ENCODE peak calls at places on chromosomes 16 and 17, in ten cellular contexts. B is AG10803, W is nephron progenitor cell, Y is thoracic aorta, T is tibial nerve, G is lower leg skin, L is endothelial cell, X is AG04449, M is colonic mucosa, U is AG09319. R is an unnamed sample.

GRCh38 chr16:50833929-50834328 is 92.0 kb downstream of the CYLD start:
- DNase-seq in B (no peak), W (no peak), Y (no peak), T (no peak), G (peak), L (no peak), X (no peak), M (no peak), U (no peak), R (no peak)

GRCh38 chr16:48613061-48613957 is 3.3 kb upstream of the N4BP1 start:
- DNase-seq in B (peak), W (no peak), Y (no peak), T (no peak), G (peak), L (peak), X (peak), M (peak), U (peak), R (peak)

GRCh38 chr16:56275076-56275475 is 83.8 kb downstream of the GNAO1 start:
- DNase-seq in B (peak), W (no peak), Y (no peak), T (no peak), G (peak), L (no peak), X (no peak), M (no peak), U (no peak), R (no peak)

GRCh38 chr16:64092284-64092683 is 1029.6 kb downstream of the CDH11 start:
- DNase-seq in B (peak), W (no peak), Y (no peak), T (no peak), G (no peak), L (no peak), X (peak), M (no peak), U (no peak), R (no peak)

GRCh38 chr17:39626671-39627169 is at the start of gene PPP1R1B:
- DNase-seq in B (no peak), W (no peak), Y (no peak), T (no peak), G (no peak), L (no peak), X (no peak), M (peak), U (no peak), R (peak)

GRCh38 chr17:8227238-8227581 is 16.8 kb upstream of the AURKB start:
- DNase-seq in B (no peak), W (no peak), Y (no peak), T (no peak), G (no peak), L (no peak), X (no peak), M (no peak), U (no peak), R (peak)

GRCh38 chr17:77521076-77521475 is 380.3 kb downstream of the SEC14L1 start:
- DNase-seq in B (no peak), W (no peak), Y (no peak), T (no peak), G (no peak), L (no peak), X (no peak), M (no peak), U (no peak), R (no peak)

GRCh38 chr16:30585022-30585399 is 486 bp downstream of the ZNF785 start:
- DNase-seq in B (peak), W (no peak), Y (no peak), T (no peak), G (peak), L (peak), X (no peak), M (no peak), U (no peak), R (peak)

GRCh38 chr16:57544129-57544653 is 1.7 kb downstream of the ADGRG5 start:
- DNase-seq in B (no peak), W (no peak), Y (no peak), T (no peak), G (peak), L (no peak), X (no peak), M (peak), U (no peak), R (peak)

GRCh38 chr16:30394603-30395154 is 541 bp upstream of the ZNF48 start:
- DNase-seq in B (no peak), W (no peak), Y (no peak), T (no peak), G (no peak), L (no peak), X (no peak), M (no peak), U (no peak), R (no peak)

GRCh38 chr17:41352597-41353366 is 2.2 kb upstream of the KRT33A start:
- DNase-seq in B (no peak), W (peak), Y (no peak), T (no peak), G (no peak), L (peak), X (no peak), M (no peak), U (no peak), R (peak)

GRCh38 chr16:4306439-4307214 is 9.2 kb upstream of the GLIS2 start:
- DNase-seq in B (no peak), W (peak), Y (no peak), T (no peak), G (no peak), L (no peak), X (no peak), M (peak), U (no peak), R (peak)

GRCh38 chr17:82737981-82738877 is 2.8 kb downstream of the FN3K start:
- DNase-seq in B (no peak), W (no peak), Y (no peak), T (no peak), G (no peak), L (no peak), X (no peak), M (no peak), U (no peak), R (peak)

GRCh38 chr17:82748756-82749155 is 3.1 kb upstream of the TBCD start:
- DNase-seq in B (no peak), W (no peak), Y (no peak), T (no peak), G (no peak), L (no peak), X (no peak), M (no peak), U (no peak), R (no peak)

GRCh38 chr17:82740906-82741759 is 5.7 kb downstream of the FN3K start:
- DNase-seq in B (no peak), W (no peak), Y (no peak), T (no peak), G (no peak), L (no peak), X (no peak), M (no peak), U (no peak), R (no peak)

GRCh38 chr17:82745524-82745923 is 6.3 kb upstream of the TBCD start:
- DNase-seq in B (no peak), W (no peak), Y (no peak), T (no peak), G (no peak), L (no peak), X (no peak), M (no peak), U (no peak), R (no peak)

GRCh38 chr17:82743344-82744219 is 8.2 kb downstream of the FN3K start:
- DNase-seq in B (no peak), W (no peak), Y (no peak), T (no peak), G (no peak), L (no peak), X (no peak), M (no peak), U (no peak), R (peak)
- TF ChIP-seq CTCF in B (no peak), W (no peak), Y (no peak), T (no peak), G (no peak), L (no peak), X (no peak), M (no peak), U (no peak), R (peak)

DNA sequence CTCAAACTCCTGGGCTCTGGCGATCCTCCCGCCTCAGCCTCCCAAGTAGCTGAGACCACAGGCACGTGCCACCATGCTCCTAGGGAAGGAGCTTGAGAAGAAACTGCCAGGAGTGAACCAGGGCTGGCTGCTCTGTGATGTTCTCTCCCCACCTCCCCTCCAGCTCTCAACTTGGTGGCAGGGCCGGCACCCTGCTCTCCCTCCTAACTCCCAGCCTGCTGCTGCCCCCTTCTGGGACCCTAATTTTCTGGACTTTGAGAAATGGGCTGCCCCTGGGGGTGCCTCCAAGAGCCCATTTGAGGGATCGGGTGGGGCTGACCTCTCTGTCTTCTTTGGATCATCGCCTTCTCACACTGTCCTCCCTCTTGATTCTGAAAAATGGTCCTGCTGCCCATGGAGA is 14.9 kb upstream of the STAT3 start:
- DNase-seq in B (no peak), W (peak), Y (no peak), T (no peak), G (no peak), L (no peak), X (no peak), M (peak), U (no peak), R (peak)
- TF ChIP-seq CTCF in B (no peak), W (peak), Y (no peak), T (peak), G (no peak), L (no peak), X (no peak), M (no peak), U (peak), R (peak)

DNA sequence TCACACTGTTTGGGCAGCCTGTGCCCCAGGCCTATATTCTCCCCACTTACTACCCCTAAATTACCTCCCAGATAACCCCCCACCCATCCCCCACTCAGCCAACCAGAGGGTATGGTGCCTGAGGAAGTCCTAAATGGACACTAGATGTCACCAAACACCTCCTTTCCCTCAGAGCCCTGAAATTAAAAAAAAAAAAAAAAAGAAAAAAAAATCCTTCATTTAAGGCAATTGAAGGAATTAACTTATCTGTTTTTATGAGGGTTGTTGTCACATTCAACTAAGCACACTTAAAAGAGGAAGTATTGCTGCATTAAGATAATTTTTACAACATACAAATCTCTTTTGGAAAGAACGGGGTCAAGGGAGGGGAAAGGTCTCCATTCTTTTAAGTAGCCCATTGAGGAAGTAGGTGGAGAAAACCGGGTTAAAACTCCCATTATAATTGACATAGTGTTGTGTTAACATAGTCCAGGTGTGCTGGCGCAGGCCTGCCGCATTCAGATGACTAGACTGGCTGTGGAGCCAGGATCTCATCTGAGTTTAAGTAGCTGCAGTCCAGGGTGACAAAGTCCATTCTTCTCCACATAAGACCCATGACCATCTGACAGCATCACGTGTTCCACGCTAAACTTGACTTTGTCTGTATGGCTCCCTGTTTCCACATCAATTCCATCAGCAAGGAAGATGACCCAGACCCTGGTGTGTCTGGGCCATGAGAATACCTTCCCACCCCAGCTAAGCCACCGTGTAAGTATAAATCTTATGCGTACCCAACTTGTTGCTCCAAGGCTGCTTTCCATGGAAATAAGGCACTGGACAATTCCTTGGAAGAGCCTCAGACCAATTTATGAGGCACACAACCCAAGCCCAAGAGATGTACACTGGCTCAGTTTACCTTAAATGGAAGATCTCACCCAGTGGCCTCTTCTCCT is 46.4 kb downstream of the SNX11 start:
- DNase-seq in B (peak), W (peak), Y (no peak), T (no peak), G (no peak), L (peak), X (no peak), M (peak), U (no peak), R (peak)
- TF ChIP-seq CTCF in B (peak), W (peak), Y (no peak), T (peak), G (no peak), L (no peak), X (peak), M (peak), U (peak), R (peak)

DNA sequence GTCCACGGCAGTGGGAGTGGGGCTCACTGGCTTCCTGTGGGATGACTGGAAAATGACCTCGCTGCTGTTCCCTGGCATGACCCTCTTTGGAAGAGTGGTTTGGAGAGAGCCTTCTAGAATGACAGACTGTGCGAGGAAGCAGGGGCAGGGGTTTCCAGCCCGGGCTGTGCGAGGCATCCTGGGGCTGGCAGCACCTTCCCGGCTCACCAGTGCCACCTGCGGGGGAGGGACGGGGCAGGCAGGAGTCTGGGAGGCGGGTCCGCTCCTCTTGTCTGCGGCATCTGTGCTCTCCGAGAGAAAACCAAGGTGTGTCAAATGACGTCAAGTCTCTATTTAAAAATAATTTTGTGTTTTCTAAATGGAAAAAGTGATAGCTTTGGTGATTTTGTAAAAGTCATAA is 7.8 kb upstream of the RNF213 start:
- DNase-seq in B (no peak), W (peak), Y (no peak), T (no peak), G (no peak), L (peak), X (no peak), M (peak), U (no peak), R (peak)
- TF ChIP-seq CTCF in B (no peak), W (peak), Y (no peak), T (no peak), G (no peak), L (no peak), X (peak), M (peak), U (peak), R (peak)